ENCODE peak calls at places on chromosomes 16 and 17, in nine cellular contexts. G is CD4-positive, CD25-positive, alpha-beta regulatory T cell; B is AG09319; U is activated naive CD4-positive, alpha-beta T cell treated with anti-CD3 and anti-CD28 coated beads, Interleukin-2, amount 10 ng/mL, durations not matched to agents 7 days and 5 days; X is activated T-helper 1 cell treated with anti-CD3 and anti-CD28 coated beads, Interleukin-2, amount 50 U/mL, for 16 hours; L is cardiac muscle cell; C is amniotic stem cell; R is activated CD8-positive, alpha-beta T cell treated with anti-CD3 and anti-CD28 coated beads, Interleukin-2, amount 10 ng/mL, durations not matched to agents 7 days and 5 days; E is COLO829. I is an unnamed sample.

GRCh38 chr16:2196162-2196980 is at the start of gene CASKIN1:
- DNase-seq in G (no peak), B (no peak), U (peak), X (no peak), L (peak), C (no peak), R (no peak), E (no peak), I (no peak)

GRCh38 chr16:84532299-84532724 is 27.9 kb upstream of the MEAK7 start:
- DNase-seq in G (no peak), B (peak), U (no peak), X (no peak), L (peak), C (peak), R (no peak), E (peak), I (peak)

GRCh38 chr16:66512589-66513404 is 37.1 kb downstream of the TK2 start:
- DNase-seq in G (no peak), B (no peak), U (no peak), X (no peak), L (peak), C (no peak), R (no peak), E (no peak), I (no peak)

GRCh38 chr17:63740464-63741181 is 976 bp downstream of the STRADA start:
- DNase-seq in G (peak), B (no peak), U (no peak), X (no peak), L (peak), C (no peak), R (no peak), E (peak), I (no peak)

GRCh38 chr16:28293589-28293935 is 1.2 kb downstream of the SBK1 start:
- DNase-seq in G (no peak), B (no peak), U (no peak), X (no peak), L (no peak), C (no peak), R (no peak), E (no peak), I (no peak)

GRCh38 chr17:48497103-48497502 is 33.7 kb downstream of the HOXB1 start:
- DNase-seq in G (no peak), B (no peak), U (no peak), X (no peak), L (peak), C (no peak), R (no peak), E (no peak), I (no peak)

GRCh38 chr17:41689497-41690299 is 1.0 kb downstream of the EIF1 start:
- DNase-seq in G (peak), B (peak), U (peak), X (peak), L (peak), C (peak), R (peak), E (no peak), I (peak)

GRCh38 chr17:28745052-28745776 is 1.4 kb downstream of the TRAF4 start:
- DNase-seq in G (peak), B (no peak), U (peak), X (no peak), L (peak), C (no peak), R (peak), E (peak), I (peak)

GRCh38 chr16:88667496-88667895 is 4.6 kb upstream of the MVD start:
- DNase-seq in G (no peak), B (no peak), U (no peak), X (no peak), L (peak), C (no peak), R (no peak), E (no peak), I (no peak)

GRCh38 chr16:2969545-2970521 is 685 bp downstream of the PAQR4 start:
- DNase-seq in G (peak), B (no peak), U (peak), X (peak), L (peak), C (no peak), R (peak), E (no peak), I (peak)

GRCh38 chr16:87931504-87931903 is 4.8 kb downstream of the CA5A start:
- DNase-seq in G (no peak), B (no peak), U (no peak), X (no peak), L (peak), C (no peak), R (no peak), E (no peak), I (peak)

GRCh38 chr16:23795369-23795768 is 40.4 kb upstream of the PRKCB start:
- DNase-seq in G (no peak), B (no peak), U (no peak), X (no peak), L (no peak), C (no peak), R (no peak), E (no peak), I (no peak)